ENCODE peak calls at places on chromosomes 2 and 18, in nine cellular contexts. One of them, this sample, is unnamed. For H3K27me3, the result is how much of the 10 kb centered on the place peaks cover.

GRCh38 chr2:10597956-10598355 is 91.8 kb downstream of the NOL10 start:
- DNase-seq in RWPE2: no peak
- DNase-seq in psoas muscle: no peak
- DNase-seq in transverse colon: no peak
- DNase-seq in HCT116: no peak
- DNase-seq in IMR-90: no peak
- DNase-seq in mammary epithelial cell: peak
- DNase-seq in upper lobe of right lung: no peak
- DNase-seq in mesenchymal stem cell: no peak
- DNase-seq in this sample: no peak

GRCh38 chr18:59988098-59988706 is 88.4 kb downstream of the PMAIP1 start:
- DNase-seq in RWPE2: no peak
- DNase-seq in psoas muscle: peak
- DNase-seq in transverse colon: peak
- DNase-seq in HCT116: peak
- DNase-seq in IMR-90: peak
- DNase-seq in mammary epithelial cell: no peak
- DNase-seq in upper lobe of right lung: no peak
- DNase-seq in mesenchymal stem cell: peak
- DNase-seq in this sample: no peak

GRCh38 chr2:23803275-23803964 is 123.5 kb downstream of the ATAD2B start:
- DNase-seq in RWPE2: no peak
- DNase-seq in psoas muscle: no peak
- DNase-seq in transverse colon: no peak
- DNase-seq in HCT116: no peak
- DNase-seq in IMR-90: peak
- DNase-seq in mammary epithelial cell: peak
- DNase-seq in upper lobe of right lung: no peak
- DNase-seq in mesenchymal stem cell: peak
- DNase-seq in this sample: no peak

GRCh38 chr18:7116832-7117389 is 686 bp downstream of the LAMA1 start:
- DNase-seq in RWPE2: no peak
- DNase-seq in psoas muscle: peak
- DNase-seq in transverse colon: no peak
- DNase-seq in HCT116: no peak
- DNase-seq in IMR-90: no peak
- DNase-seq in mammary epithelial cell: peak
- DNase-seq in upper lobe of right lung: no peak
- DNase-seq in mesenchymal stem cell: peak
- DNase-seq in this sample: no peak

GRCh38 chr2:29449499-29449898 is 334.3 kb downstream of the CLIP4 start:
- DNase-seq in RWPE2: no peak
- DNase-seq in psoas muscle: no peak
- DNase-seq in transverse colon: no peak
- DNase-seq in HCT116: no peak
- DNase-seq in IMR-90: no peak
- DNase-seq in mammary epithelial cell: no peak
- DNase-seq in upper lobe of right lung: no peak
- DNase-seq in mesenchymal stem cell: no peak
- DNase-seq in this sample: no peak

GRCh38 chr2:237062585-237062984 is 23.1 kb upstream of the COPS8 start:
- DNase-seq in RWPE2: no peak
- DNase-seq in psoas muscle: no peak
- DNase-seq in transverse colon: no peak
- DNase-seq in HCT116: no peak
- DNase-seq in IMR-90: peak
- DNase-seq in mammary epithelial cell: no peak
- DNase-seq in upper lobe of right lung: no peak
- DNase-seq in mesenchymal stem cell: no peak
- DNase-seq in this sample: no peak

GRCh38 chr2:128389521-128389920 is 70.9 kb upstream of the HS6ST1 start:
- DNase-seq in RWPE2: no peak
- DNase-seq in psoas muscle: no peak
- DNase-seq in transverse colon: no peak
- DNase-seq in HCT116: no peak
- DNase-seq in IMR-90: no peak
- DNase-seq in mammary epithelial cell: no peak
- DNase-seq in upper lobe of right lung: peak
- DNase-seq in mesenchymal stem cell: no peak
- DNase-seq in this sample: peak

GRCh38 chr2:207869784-207870778 is 100.4 kb upstream of the FZD5 start:
- DNase-seq in RWPE2: no peak
- DNase-seq in psoas muscle: no peak
- DNase-seq in transverse colon: no peak
- DNase-seq in HCT116: no peak
- DNase-seq in IMR-90: peak
- DNase-seq in mammary epithelial cell: peak
- DNase-seq in upper lobe of right lung: no peak
- DNase-seq in mesenchymal stem cell: peak
- DNase-seq in this sample: peak

DNA sequence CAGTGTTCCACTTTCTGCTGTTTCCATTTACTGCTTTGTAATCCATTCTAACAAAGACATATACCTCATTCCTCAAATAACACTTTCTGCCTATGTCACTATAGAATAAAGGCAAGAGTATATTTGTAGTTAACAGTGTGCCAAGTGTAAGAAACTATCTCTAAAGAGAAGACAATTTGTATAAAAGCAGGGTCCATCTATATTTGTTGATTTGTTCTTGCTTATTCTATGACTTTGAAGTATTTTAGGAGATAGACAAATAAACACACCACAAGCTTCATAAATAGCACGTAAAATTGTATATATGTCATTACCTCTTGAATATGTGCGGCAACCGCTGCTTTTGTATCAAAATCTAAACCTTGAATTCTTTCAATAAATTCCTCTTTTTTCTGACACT is 56.0 kb downstream of the CCDC88A start:
- DNase-seq in RWPE2: no peak
- DNase-seq in psoas muscle: no peak
- DNase-seq in transverse colon: no peak
- DNase-seq in HCT116: no peak
- DNase-seq in IMR-90: no peak
- DNase-seq in mammary epithelial cell: no peak
- DNase-seq in upper lobe of right lung: no peak
- DNase-seq in mesenchymal stem cell: no peak
- DNase-seq in this sample: no peak
- H3K4me3 ChIP-seq in RWPE2: no peak
- H3K4me3 ChIP-seq in psoas muscle: no peak
- H3K4me3 ChIP-seq in transverse colon: no peak
- H3K4me3 ChIP-seq in HCT116: no peak
- H3K4me3 ChIP-seq in IMR-90: no peak
- H3K4me3 ChIP-seq in mammary epithelial cell: no peak
- H3K4me3 ChIP-seq in upper lobe of right lung: no peak
- H3K4me3 ChIP-seq in mesenchymal stem cell: no peak
- H3K4me3 ChIP-seq in this sample: no peak

GRCh38 chr18:74153793-74154192 is 5.5 kb downstream of the TIMM21 start:
- DNase-seq in RWPE2: no peak
- DNase-seq in psoas muscle: no peak
- DNase-seq in transverse colon: no peak
- DNase-seq in HCT116: no peak
- DNase-seq in IMR-90: no peak
- DNase-seq in mammary epithelial cell: no peak
- DNase-seq in upper lobe of right lung: no peak
- DNase-seq in mesenchymal stem cell: no peak
- DNase-seq in this sample: no peak

GRCh38 chr18:74152906-74153305 is 4.6 kb downstream of the TIMM21 start:
- DNase-seq in RWPE2: no peak
- DNase-seq in psoas muscle: no peak
- DNase-seq in transverse colon: no peak
- DNase-seq in HCT116: no peak
- DNase-seq in IMR-90: no peak
- DNase-seq in mammary epithelial cell: no peak
- DNase-seq in upper lobe of right lung: no peak
- DNase-seq in mesenchymal stem cell: no peak
- DNase-seq in this sample: no peak

GRCh38 chr18:74153377-74153776 is 5.1 kb downstream of the TIMM21 start:
- DNase-seq in RWPE2: no peak
- DNase-seq in psoas muscle: no peak
- DNase-seq in transverse colon: no peak
- DNase-seq in HCT116: no peak
- DNase-seq in IMR-90: no peak
- DNase-seq in mammary epithelial cell: no peak
- DNase-seq in upper lobe of right lung: no peak
- DNase-seq in mesenchymal stem cell: no peak
- DNase-seq in this sample: no peak

GRCh38 chr18:74155276-74155675 is 7.0 kb downstream of the TIMM21 start:
- DNase-seq in RWPE2: no peak
- DNase-seq in psoas muscle: no peak
- DNase-seq in transverse colon: no peak
- DNase-seq in HCT116: no peak
- DNase-seq in IMR-90: peak
- DNase-seq in mammary epithelial cell: no peak
- DNase-seq in upper lobe of right lung: no peak
- DNase-seq in mesenchymal stem cell: no peak
- DNase-seq in this sample: no peak

DNA sequence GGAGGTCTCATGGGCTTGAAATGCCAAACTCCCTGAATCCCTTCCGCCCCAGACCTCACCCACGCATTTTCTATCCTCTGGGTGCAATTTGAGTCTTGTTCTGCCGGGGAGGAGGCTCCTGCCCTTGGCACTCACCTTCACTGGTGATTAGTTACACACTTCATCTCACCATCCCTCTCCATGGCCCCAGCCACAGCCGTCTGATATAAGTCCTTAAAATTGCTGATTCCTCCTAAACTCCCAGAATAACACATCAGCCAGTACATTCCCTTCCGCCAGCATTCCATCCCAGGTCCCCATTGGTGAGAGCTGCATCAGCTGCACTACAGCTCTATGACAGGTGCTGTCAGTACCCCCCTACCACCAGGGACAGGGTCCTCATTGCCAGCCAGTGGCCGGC is 3.9 kb downstream of the TIMM21 start:
- DNase-seq in RWPE2: no peak
- DNase-seq in psoas muscle: no peak
- DNase-seq in transverse colon: no peak
- DNase-seq in HCT116: no peak
- DNase-seq in IMR-90: no peak
- DNase-seq in mammary epithelial cell: no peak
- DNase-seq in upper lobe of right lung: no peak
- DNase-seq in mesenchymal stem cell: no peak
- DNase-seq in this sample: no peak
- H3K27ac ChIP-seq in RWPE2: no peak
- H3K27ac ChIP-seq in psoas muscle: no peak
- H3K27ac ChIP-seq in transverse colon: no peak
- H3K27ac ChIP-seq in HCT116: no peak
- H3K27ac ChIP-seq in IMR-90: no peak
- H3K27ac ChIP-seq in mammary epithelial cell: no peak
- H3K27ac ChIP-seq in upper lobe of right lung: no peak
- H3K27ac ChIP-seq in mesenchymal stem cell: no peak
- H3K27ac ChIP-seq in this sample: no peak

GRCh38 chr18:62245177-62245576 is 58.1 kb downstream of the RELCH start:
- DNase-seq in RWPE2: no peak
- DNase-seq in psoas muscle: no peak
- DNase-seq in transverse colon: no peak
- DNase-seq in HCT116: no peak
- DNase-seq in IMR-90: no peak
- DNase-seq in mammary epithelial cell: no peak
- DNase-seq in upper lobe of right lung: no peak
- DNase-seq in mesenchymal stem cell: no peak
- DNase-seq in this sample: peak

GRCh38 chr18:62249478-62250097 is 62.5 kb downstream of the RELCH start:
- DNase-seq in RWPE2: peak
- DNase-seq in psoas muscle: peak
- DNase-seq in transverse colon: peak
- DNase-seq in HCT116: peak
- DNase-seq in IMR-90: peak
- DNase-seq in mammary epithelial cell: peak
- DNase-seq in upper lobe of right lung: no peak
- DNase-seq in mesenchymal stem cell: peak
- DNase-seq in this sample: peak

GRCh38 chr18:62248313-62248712 is 61.3 kb downstream of the RELCH start:
- DNase-seq in RWPE2: no peak
- DNase-seq in psoas muscle: no peak
- DNase-seq in transverse colon: no peak
- DNase-seq in HCT116: no peak
- DNase-seq in IMR-90: no peak
- DNase-seq in mammary epithelial cell: no peak
- DNase-seq in upper lobe of right lung: no peak
- DNase-seq in mesenchymal stem cell: no peak
- DNase-seq in this sample: no peak

GRCh38 chr18:62245699-62246098 is 58.6 kb downstream of the RELCH start:
- DNase-seq in RWPE2: no peak
- DNase-seq in psoas muscle: no peak
- DNase-seq in transverse colon: no peak
- DNase-seq in HCT116: no peak
- DNase-seq in IMR-90: no peak
- DNase-seq in mammary epithelial cell: no peak
- DNase-seq in upper lobe of right lung: no peak
- DNase-seq in mesenchymal stem cell: no peak
- DNase-seq in this sample: no peak

GRCh38 chr18:62250475-62250874 is 63.4 kb downstream of the RELCH start:
- DNase-seq in RWPE2: no peak
- DNase-seq in psoas muscle: no peak
- DNase-seq in transverse colon: no peak
- DNase-seq in HCT116: no peak
- DNase-seq in IMR-90: no peak
- DNase-seq in mammary epithelial cell: no peak
- DNase-seq in upper lobe of right lung: no peak
- DNase-seq in mesenchymal stem cell: no peak
- DNase-seq in this sample: no peak
- H3K27me3 ChIP-seq in RWPE2: under half
- H3K27me3 ChIP-seq in psoas muscle: under half
- H3K27me3 ChIP-seq in transverse colon: under half
- H3K27me3 ChIP-seq in HCT116: under half
- H3K27me3 ChIP-seq in IMR-90: under half
- H3K27me3 ChIP-seq in mammary epithelial cell: under half
- H3K27me3 ChIP-seq in upper lobe of right lung: under half
- H3K27me3 ChIP-seq in mesenchymal stem cell: under half
- H3K27me3 ChIP-seq in this sample: under half

GRCh38 chr2:231684314-231685223 is 23.8 kb upstream of the PTMA start:
- DNase-seq in RWPE2: no peak
- DNase-seq in psoas muscle: peak
- DNase-seq in transverse colon: no peak
- DNase-seq in HCT116: no peak
- DNase-seq in IMR-90: no peak
- DNase-seq in mammary epithelial cell: no peak
- DNase-seq in upper lobe of right lung: no peak
- DNase-seq in mesenchymal stem cell: no peak
- DNase-seq in this sample: no peak

GRCh38 chr2:231687961-231688360 is 20.4 kb upstream of the PTMA start:
- DNase-seq in RWPE2: no peak
- DNase-seq in psoas muscle: peak
- DNase-seq in transverse colon: no peak
- DNase-seq in HCT116: no peak
- DNase-seq in IMR-90: no peak
- DNase-seq in mammary epithelial cell: no peak
- DNase-seq in upper lobe of right lung: no peak
- DNase-seq in mesenchymal stem cell: no peak
- DNase-seq in this sample: no peak

GRCh38 chr2:231687133-231687852 is 21.0 kb upstream of the PTMA start:
- DNase-seq in RWPE2: peak
- DNase-seq in psoas muscle: peak
- DNase-seq in transverse colon: peak
- DNase-seq in HCT116: no peak
- DNase-seq in IMR-90: no peak
- DNase-seq in mammary epithelial cell: no peak
- DNase-seq in upper lobe of right lung: peak
- DNase-seq in mesenchymal stem cell: peak
- DNase-seq in this sample: peak

GRCh38 chr2:231685349-231686191 is 22.8 kb upstream of the PTMA start:
- DNase-seq in RWPE2: no peak
- DNase-seq in psoas muscle: peak
- DNase-seq in transverse colon: no peak
- DNase-seq in HCT116: no peak
- DNase-seq in IMR-90: no peak
- DNase-seq in mammary epithelial cell: no peak
- DNase-seq in upper lobe of right lung: no peak
- DNase-seq in mesenchymal stem cell: no peak
- DNase-seq in this sample: no peak

GRCh38 chr2:231686192-231687100 is 21.9 kb upstream of the PTMA start:
- DNase-seq in RWPE2: no peak
- DNase-seq in psoas muscle: no peak
- DNase-seq in transverse colon: no peak
- DNase-seq in HCT116: no peak
- DNase-seq in IMR-90: no peak
- DNase-seq in mammary epithelial cell: no peak
- DNase-seq in upper lobe of right lung: no peak
- DNase-seq in mesenchymal stem cell: no peak
- DNase-seq in this sample: no peak
- H3K4me3 ChIP-seq in RWPE2: no peak
- H3K4me3 ChIP-seq in psoas muscle: no peak
- H3K4me3 ChIP-seq in transverse colon: no peak
- H3K4me3 ChIP-seq in HCT116: no peak
- H3K4me3 ChIP-seq in IMR-90: no peak
- H3K4me3 ChIP-seq in mammary epithelial cell: no peak
- H3K4me3 ChIP-seq in upper lobe of right lung: no peak
- H3K4me3 ChIP-seq in mesenchymal stem cell: no peak
- H3K4me3 ChIP-seq in this sample: no peak

This sample was measured in left lung.